ENCODE peak calls at places on chromosomes 7 and 10, in seven cellular contexts. K is T-cell; Q is RPMI7951; T is tibial artery; L is activated CD8-positive, alpha-beta T cell treated with anti-CD3 and anti-CD28 coated beads for 36 hours; B is dorsolateral prefrontal cortex; I is NCI-H1105. N is an unnamed sample.

GRCh38 chr10:124423813-124424212 is 5.1 kb upstream of the OAT start:
- DNase-seq in L (no peak), T (no peak), I (no peak), B (no peak), K (no peak), Q (no peak), N (no peak)

GRCh38 chr10:10623958-10624590 is 393.6 kb upstream of the CELF2 start:
- DNase-seq in L (no peak), B (no peak), Q (no peak), K (no peak), T (no peak), I (no peak), N (no peak)

GRCh38 chr7:129094501-129094900 is 39.6 kb upstream of the TNPO3 start:
- DNase-seq in B (no peak), L (no peak), T (no peak), Q (no peak), K (no peak), I (no peak), N (no peak)

GRCh38 chr7:134300988-134301387 is 15.7 kb downstream of the SLC35B4 start:
- DNase-seq in T (no peak), K (no peak), L (no peak), Q (no peak), I (no peak), B (no peak), N (no peak)

GRCh38 chr7:30852360-30852709 is 59.3 kb upstream of the AQP1 start:
- DNase-seq in L (no peak), B (no peak), I (no peak), K (no peak), Q (peak), T (no peak), N (no peak)

GRCh38 chr7:21791046-21791445 is 154.7 kb downstream of the CDCA7L start:
- DNase-seq in Q (no peak), T (no peak), K (no peak), I (no peak), B (no peak), L (no peak), N (no peak)

GRCh38 chr7:27101188-27101905 is 1.1 kb downstream of the HOXA2 start:
- DNase-seq in L (no peak), Q (no peak), I (no peak), B (no peak), K (no peak), T (no peak), N (no peak)

GRCh38 chr10:104336829-104337526 is 1.3 kb downstream of the ITPRIP start:
- DNase-seq in L (no peak), Q (peak), B (no peak), K (no peak), T (no peak), I (no peak), N (no peak)

GRCh38 chr7:35286986-35287385 is 33.1 kb upstream of the TBX20 start:
- DNase-seq in I (no peak), L (no peak), B (no peak), Q (no peak), K (no peak), T (no peak), N (no peak)

GRCh38 chr10:114623661-114624294 is 34.3 kb downstream of the ABLIM1 start:
- DNase-seq in L (no peak), I (no peak), T (peak), K (no peak), Q (peak), B (no peak), N (no peak)

N was measured in SHP77.